ENCODE peak calls at places on chromosomes 1 and 21, in five cellular contexts. M is kidney epithelial cell, F is nephron progenitor cell, R is NCI-H748 treated with DMSO at 0.1 percent for 48 hours, G is ELF-1. Y is an unnamed sample.

GRCh38 chr1:161367684-161368398 is at the start of gene CFAP126:
- DNase-seq in M (peak; percentile 57), F (peak; percentile 15), R (peak; percentile 50), G (peak; percentile 39), Y (peak; percentile 88)

GRCh38 chr21:31347435-31348032 is 3.5 kb upstream of the TIAM1 start:
- DNase-seq in M (no peak), F (no peak), R (peak; percentile 15), G (no peak), Y (no peak)

GRCh38 chr1:228964178-228964819 is 229.0 kb downstream of the RHOU start:
- DNase-seq in M (peak; percentile 71), F (no peak), R (no peak), G (peak; percentile 79), Y (no peak)

GRCh38 chr1:1890506-1891348 is at the start of gene GNB1:
- DNase-seq in M (no peak), F (peak; percentile 80), R (peak; percentile 19), G (peak; percentile 86), Y (peak; percentile 98)

GRCh38 chr1:154837034-154837678 is 32.9 kb downstream of the KCNN3 start:
- DNase-seq in M (no peak), F (no peak), R (no peak), G (no peak), Y (no peak)

GRCh38 chr1:84168783-84169182 is 24.7 kb downstream of the PRKACB start:
- DNase-seq in M (no peak), F (no peak), R (no peak), G (no peak), Y (no peak)

GRCh38 chr1:155008015-155008941 is 5.7 kb downstream of the ZBTB7B start:
- DNase-seq in M (no peak), F (no peak), R (no peak), G (no peak), Y (no peak)

GRCh38 chr1:239545466-239545865 is 159.1 kb downstream of the CHRM3 start:
- DNase-seq in M (no peak), F (no peak), R (no peak), G (no peak), Y (no peak)

GRCh38 chr1:247435026-247435770 is 19.2 kb downstream of the NLRP3 start:
- DNase-seq in M (no peak), F (no peak), R (no peak), G (no peak), Y (no peak)

GRCh38 chr1:59707216-59707615 is 107.5 kb upstream of the HOOK1 start:
- DNase-seq in M (peak; percentile 80), F (no peak), R (no peak), G (no peak), Y (no peak)

GRCh38 chr1:151638074-151638775 is 26.4 kb downstream of the SNX27 start:
- DNase-seq in M (no peak), F (no peak), R (no peak), G (no peak), Y (no peak)

GRCh38 chr21:36113647-36114428 is 21.0 kb upstream of the CBR3 start:
- DNase-seq in M (no peak), F (no peak), R (no peak), G (no peak), Y (no peak)

GRCh38 chr1:92933459-92933858 is 27.8 kb downstream of the DIPK1A start:
- DNase-seq in M (no peak), F (no peak), R (no peak), G (no peak), Y (no peak)

GRCh38 chr21:31888936-31889371 is 16.1 kb downstream of the HUNK start:
- DNase-seq in M (peak; percentile 53), F (no peak), R (no peak), G (peak; percentile 82), Y (peak; percentile 58)

GRCh38 chr1:22048351-22049192 is 3.9 kb upstream of the CDC42 start:
- DNase-seq in M (no peak), F (no peak), R (no peak), G (peak; percentile 18), Y (no peak)